ENCODE peak calls at places on chromosome 15, in four cellular contexts. P, D, V and H are unnamed samples.

GRCh38 chr15:97904196-97904572 is 56.3 kb upstream of the ARRDC4 start:
- DNase-seq in P (peak; percentile 88), D (peak; percentile 41), V (peak; percentile 2), H (peak; percentile 91)

GRCh38 chr15:90660195-90660995 is 56.8 kb upstream of the BLM start:
- DNase-seq in P (peak; percentile 62), D (no peak), V (peak; percentile 69), H (peak; percentile 24)

GRCh38 chr15:39124925-39125625 is 455.8 kb upstream of the THBS1 start:
- DNase-seq in P (no peak), D (no peak), V (no peak), H (no peak)

GRCh38 chr15:72865486-72865885 is 81.9 kb upstream of the ADPGK start:
- DNase-seq in P (peak; percentile 35), D (no peak), V (no peak), H (peak; percentile 12)

GRCh38 chr15:63038926-63039673 is 3.4 kb upstream of the TPM1 start:
- DNase-seq in P (no peak), D (no peak), V (no peak), H (no peak)

GRCh38 chr15:46865155-46865554 is 852.1 kb upstream of the SEMA6D start:
- DNase-seq in P (no peak), D (no peak), V (no peak), H (no peak)

GRCh38 chr15:98121514-98121913 is 161.0 kb downstream of the ARRDC4 start:
- DNase-seq in P (no peak), D (no peak), V (no peak), H (no peak)

GRCh38 chr15:101426761-101427333 is 62.7 kb downstream of the PCSK6 start:
- DNase-seq in P (no peak), D (no peak), V (no peak), H (no peak)

GRCh38 chr15:59274126-59274970 is 67.7 kb downstream of the LDHAL6B start:
- DNase-seq in P (no peak), D (no peak), V (no peak), H (no peak)

GRCh38 chr15:28093761-28094535 is 5.2 kb downstream of the OCA2 start:
- DNase-seq in P (no peak), D (no peak), V (no peak), H (no peak)

GRCh38 chr15:47301481-47301880 is 415.8 kb upstream of the SEMA6D start:
- DNase-seq in P (no peak), D (no peak), V (no peak), H (no peak)

GRCh38 chr15:67840747-67841634 is 1.1 kb upstream of the RNU6-1 start:
- DNase-seq in P (peak; percentile 61), D (no peak), V (peak; percentile 54), H (peak; percentile 32)

GRCh38 chr15:78147566-78147965 is 1.6 kb upstream of the IDH3A start:
- DNase-seq in P (no peak), D (no peak), V (no peak), H (no peak)

GRCh38 chr15:65869954-65870871 is 922 bp downstream of the RAB11A start:
- DNase-seq in P (peak; percentile 65), D (no peak), V (peak; percentile 41), H (peak; percentile 53)

GRCh38 chr15:57333487-57333886 is 42.8 kb upstream of the CGNL1 start:
- DNase-seq in P (no peak), D (no peak), V (no peak), H (no peak)

GRCh38 chr15:90400005-90400758 is 12.1 kb downstream of the IQGAP1 start:
- DNase-seq in P (no peak), D (no peak), V (no peak), H (no peak)

GRCh38 chr15:80208758-80209734 is 43.0 kb downstream of the CTXND1 start:
- DNase-seq in P (no peak), D (no peak), V (no peak), H (peak; percentile 13)

DNA sequence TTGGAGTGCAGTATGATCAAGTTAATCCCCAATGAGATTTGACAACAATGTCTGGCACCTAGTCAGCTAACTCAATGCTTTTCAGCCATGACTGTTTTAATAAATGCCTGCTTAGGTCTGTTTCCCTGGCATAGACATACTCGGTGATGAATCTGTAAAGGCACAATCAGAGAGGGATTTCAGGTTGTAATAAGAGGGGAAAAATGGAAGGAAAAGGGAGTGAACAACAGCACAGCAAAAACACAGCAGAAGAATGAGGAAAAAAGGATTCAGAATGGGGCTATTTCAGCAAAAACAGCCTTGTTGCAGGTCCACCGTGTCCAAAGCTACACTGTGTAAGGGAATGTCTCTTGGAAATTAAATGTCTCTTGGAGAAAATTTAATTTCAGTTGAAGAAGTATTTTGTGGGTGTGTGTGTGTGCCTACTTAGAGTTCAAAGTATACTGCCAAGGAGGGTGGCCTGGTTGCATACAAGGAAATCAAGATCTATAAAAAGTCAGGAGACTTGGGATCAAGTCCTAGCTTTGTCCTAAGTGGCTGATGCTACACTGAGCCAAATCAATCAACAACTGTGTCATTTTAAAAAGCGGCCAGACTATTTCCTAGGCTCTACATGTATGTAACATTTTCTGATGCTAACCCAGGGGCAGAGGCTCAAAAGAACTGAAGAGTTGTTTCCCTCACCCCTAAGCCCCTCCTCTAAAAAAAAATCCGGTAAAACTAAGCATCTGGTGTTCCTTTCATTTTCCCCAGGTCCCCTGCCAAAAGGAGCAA is 19.1 kb upstream of the CHD2 start:
- DNase-seq in P (peak; percentile 37), D (no peak), V (no peak), H (peak; percentile 30)
- H3K4me3 ChIP-seq in P (no peak overlapping the region), D (no peak overlapping the region), V (peak overlapping the region; percentile 62), H (peak overlapping the region; percentile 50)

GRCh38 chr15:88513195-88513594 is 33.3 kb downstream of the DET1 start:
- DNase-seq in P (peak; percentile 39), D (no peak), V (no peak), H (no peak)
- TF ChIP-seq EZH2phosphoT487 in P (no peak), D (no peak), V (no peak), H (no peak)

DNA sequence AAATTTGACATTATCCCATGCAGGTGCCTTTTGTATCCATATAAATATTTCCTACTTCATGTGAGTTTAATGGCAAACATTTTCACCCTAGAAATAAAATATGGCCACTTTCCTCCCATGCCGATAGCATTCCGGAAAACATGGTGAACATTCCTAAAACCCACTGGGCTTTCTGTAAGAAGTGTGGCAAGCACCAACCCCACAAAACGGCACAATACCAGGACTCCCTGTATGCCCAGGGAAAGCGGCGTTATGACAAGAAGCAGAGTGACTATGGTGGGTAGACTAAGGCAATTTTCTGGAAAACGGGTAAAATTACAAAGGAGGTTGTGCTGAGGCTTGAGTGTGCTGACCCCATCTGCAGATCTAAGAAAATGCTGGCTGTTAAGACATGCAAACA is 7.6 kb downstream of the ANXA2 start:
- DNase-seq in P (no peak), D (no peak), V (no peak), H (no peak)
- H3K4me3 ChIP-seq in P (no peak overlapping the region), D (no peak overlapping the region), V (no peak overlapping the region), H (no peak overlapping the region)

GRCh38 chr15:84775867-84776449 is 27.6 kb downstream of the ZNF592 start:
- DNase-seq in P (no peak), D (no peak), V (no peak), H (no peak)
- TF ChIP-seq EZH2phosphoT487 in P (no peak), D (no peak), V (no peak), H (no peak)

GRCh38 chr15:37086521-37086920 is 13.8 kb downstream of the MEIS2 start:
- DNase-seq in P (no peak), D (no peak), V (no peak), H (no peak)
- H3K4me3 ChIP-seq in P (no peak overlapping the region), D (no peak overlapping the region), V (no peak overlapping the region), H (no peak overlapping the region)

GRCh38 chr15:25739687-25740121 is 123.4 kb downstream of the ATP10A start:
- DNase-seq in P (peak; percentile 36), D (no peak), V (peak; percentile 72), H (peak; percentile 61)
- TF ChIP-seq EZH2phosphoT487 in P (no peak), D (no peak), V (no peak), H (no peak)

DNA sequence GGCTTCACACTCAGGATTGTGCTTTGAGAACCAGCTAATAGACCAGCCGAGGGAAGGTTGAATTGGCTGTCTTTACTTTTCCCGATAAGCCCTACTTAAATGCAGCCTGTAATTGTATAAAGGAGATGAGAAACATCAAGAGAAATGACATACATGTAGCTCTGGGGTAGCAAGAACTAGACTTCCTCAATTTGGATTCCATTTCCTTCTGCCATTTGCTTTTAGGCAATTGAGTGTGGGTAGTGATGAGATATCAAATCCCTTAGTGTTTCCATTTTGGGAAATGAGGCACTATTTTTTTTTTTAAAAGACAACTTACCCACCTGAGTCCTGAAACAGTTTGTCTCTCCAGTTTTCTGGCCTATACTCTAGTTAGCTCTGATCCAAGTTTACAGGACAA is 2.2 kb downstream of the INAFM2 start:
- DNase-seq in P (no peak), D (no peak), V (no peak), H (no peak)
- H3K4me3 ChIP-seq in P (no peak overlapping the region), D (no peak overlapping the region), V (no peak overlapping the region), H (no peak overlapping the region)